ENCODE peak calls at places on chromosomes 3 and 15, in six cellular contexts. One of them, this sample, is unnamed.

GRCh38 chr3:15557511-15557946 is 36.0 kb upstream of the COLQ start:
- DNase-seq in HFF-Myc: peak; percentile 52
- DNase-seq in PC-3: peak; percentile 94
- DNase-seq in NCI-H774: peak; percentile 45
- DNase-seq in caudate nucleus: peak; percentile 11
- DNase-seq in tibial nerve: no peak
- DNase-seq in this sample: no peak

GRCh38 chr15:66907826-66908502 is 157.4 kb upstream of the SMAD3 start:
- DNase-seq in PC-3: no peak
- DNase-seq in HFF-Myc: no peak
- DNase-seq in caudate nucleus: peak; percentile 33
- DNase-seq in tibial nerve: no peak
- DNase-seq in NCI-H774: no peak
- DNase-seq in this sample: peak; percentile 80

GRCh38 chr3:122964844-122965243 is 62.7 kb downstream of the SEMA5B start:
- DNase-seq in caudate nucleus: no peak
- DNase-seq in tibial nerve: no peak
- DNase-seq in HFF-Myc: no peak
- DNase-seq in PC-3: no peak
- DNase-seq in NCI-H774: no peak
- DNase-seq in this sample: no peak

GRCh38 chr15:39491115-39491916 is 89.6 kb upstream of the THBS1 start:
- DNase-seq in PC-3: no peak
- DNase-seq in tibial nerve: no peak
- DNase-seq in HFF-Myc: no peak
- DNase-seq in caudate nucleus: no peak
- DNase-seq in NCI-H774: no peak
- DNase-seq in this sample: no peak

GRCh38 chr15:69388259-69388658 is 25.9 kb upstream of the KIF23 start:
- DNase-seq in HFF-Myc: peak; percentile 26
- DNase-seq in tibial nerve: no peak
- DNase-seq in NCI-H774: no peak
- DNase-seq in caudate nucleus: peak; percentile 16
- DNase-seq in PC-3: peak; percentile 92
- DNase-seq in this sample: no peak

GRCh38 chr3:134794950-134795775 is at the start of gene EPHB1:
- DNase-seq in tibial nerve: peak; percentile 41
- DNase-seq in NCI-H774: peak; percentile 96
- DNase-seq in PC-3: peak; percentile 79
- DNase-seq in caudate nucleus: peak; percentile 96
- DNase-seq in HFF-Myc: peak; percentile 72
- DNase-seq in this sample: peak; percentile 90

GRCh38 chr3:11558461-11558903 is 85.2 kb downstream of the VGLL4 start:
- DNase-seq in caudate nucleus: no peak
- DNase-seq in HFF-Myc: no peak
- DNase-seq in NCI-H774: no peak
- DNase-seq in tibial nerve: no peak
- DNase-seq in PC-3: no peak
- DNase-seq in this sample: no peak

GRCh38 chr3:101010316-101010715 is 17.1 kb upstream of the ABI3BP start:
- DNase-seq in PC-3: no peak
- DNase-seq in caudate nucleus: no peak
- DNase-seq in NCI-H774: no peak
- DNase-seq in HFF-Myc: no peak
- DNase-seq in tibial nerve: no peak
- DNase-seq in this sample: no peak

GRCh38 chr3:170809975-170810357 is 60.0 kb downstream of the RPL22L1 start:
- DNase-seq in PC-3: peak; percentile 84
- DNase-seq in NCI-H774: no peak
- DNase-seq in caudate nucleus: no peak
- DNase-seq in tibial nerve: no peak
- DNase-seq in HFF-Myc: peak; percentile 87
- DNase-seq in this sample: no peak

GRCh38 chr3:159486580-159486979 is 502.1 kb upstream of the IL12A start:
- DNase-seq in NCI-H774: no peak
- DNase-seq in caudate nucleus: no peak
- DNase-seq in tibial nerve: no peak
- DNase-seq in PC-3: peak; percentile 47
- DNase-seq in HFF-Myc: no peak
- DNase-seq in this sample: no peak

GRCh38 chr15:90685688-90686434 is 31.3 kb upstream of the BLM start:
- DNase-seq in HFF-Myc: no peak
- DNase-seq in tibial nerve: no peak
- DNase-seq in caudate nucleus: no peak
- DNase-seq in PC-3: no peak
- DNase-seq in NCI-H774: no peak
- DNase-seq in this sample: no peak

GRCh38 chr15:74461847-74462511 is 1.0 kb upstream of the UBL7 start:
- DNase-seq in HFF-Myc: no peak
- DNase-seq in PC-3: peak; percentile 27
- DNase-seq in NCI-H774: no peak
- DNase-seq in tibial nerve: no peak
- DNase-seq in caudate nucleus: no peak
- DNase-seq in this sample: no peak

GRCh38 chr15:30992465-30992864 is 1.0 kb upstream of the MTMR10 start:
- DNase-seq in tibial nerve: no peak
- DNase-seq in NCI-H774: no peak
- DNase-seq in caudate nucleus: no peak
- DNase-seq in HFF-Myc: no peak
- DNase-seq in PC-3: no peak
- DNase-seq in this sample: no peak

GRCh38 chr3:155805204-155805801 is 775 bp downstream of the C3orf33 start:
- DNase-seq in PC-3: peak; percentile 48
- DNase-seq in NCI-H774: no peak
- DNase-seq in caudate nucleus: no peak
- DNase-seq in HFF-Myc: no peak
- DNase-seq in tibial nerve: no peak
- DNase-seq in this sample: no peak

GRCh38 chr3:85487375-85487774 is 528.6 kb downstream of the CADM2 start:
- DNase-seq in PC-3: no peak
- DNase-seq in caudate nucleus: no peak
- DNase-seq in NCI-H774: no peak
- DNase-seq in tibial nerve: no peak
- DNase-seq in HFF-Myc: no peak
- DNase-seq in this sample: no peak

GRCh38 chr15:74632601-74633000 is 17.0 kb downstream of the CLK3 start:
- DNase-seq in tibial nerve: no peak
- DNase-seq in HFF-Myc: no peak
- DNase-seq in caudate nucleus: no peak
- DNase-seq in PC-3: no peak
- DNase-seq in NCI-H774: no peak
- DNase-seq in this sample: peak; percentile 64

GRCh38 chr3:129530331-129530761 is 1.9 kb downstream of the RHO start:
- DNase-seq in tibial nerve: no peak
- DNase-seq in PC-3: no peak
- DNase-seq in HFF-Myc: no peak
- DNase-seq in NCI-H774: no peak
- DNase-seq in caudate nucleus: no peak
- DNase-seq in this sample: no peak

GRCh38 chr15:45133561-45133920 is 3.7 kb downstream of the DUOX1 start:
- DNase-seq in NCI-H774: no peak
- DNase-seq in HFF-Myc: no peak
- DNase-seq in PC-3: no peak
- DNase-seq in caudate nucleus: no peak
- DNase-seq in tibial nerve: no peak
- DNase-seq in this sample: no peak

GRCh38 chr15:56804908-56805307 is 71.6 kb upstream of the ZNF280D start:
- DNase-seq in PC-3: peak; percentile 10
- DNase-seq in NCI-H774: no peak
- DNase-seq in caudate nucleus: no peak
- DNase-seq in HFF-Myc: no peak
- DNase-seq in tibial nerve: no peak
- DNase-seq in this sample: no peak

GRCh38 chr3:139979991-139980390 is 45.0 kb downstream of the CLSTN2 start:
- DNase-seq in tibial nerve: no peak
- DNase-seq in NCI-H774: no peak
- DNase-seq in HFF-Myc: no peak
- DNase-seq in PC-3: no peak
- DNase-seq in caudate nucleus: no peak
- DNase-seq in this sample: no peak

GRCh38 chr15:53976844-53977392 is 1.3 kb upstream of the UNC13C start:
- DNase-seq in NCI-H774: no peak
- DNase-seq in tibial nerve: no peak
- DNase-seq in PC-3: peak; percentile 8
- DNase-seq in caudate nucleus: peak; percentile 4
- DNase-seq in HFF-Myc: no peak
- DNase-seq in this sample: no peak

This sample was measured in coronary artery.